ENCODE peak calls at places on chromosomes 6 and 20, in six cellular contexts. One of them, this sample, is unnamed.

GRCh38 chr20:14310977-14311654 is 26.3 kb downstream of the FLRT3 start:
- DNase-seq in GM12878: no peak
- DNase-seq in H1: no peak
- DNase-seq in K562: no peak
- DNase-seq in HepG2: no peak
- DNase-seq in GM12891: no peak
- DNase-seq in this sample: no peak

GRCh38 chr6:138987299-138987642 is 782 bp downstream of the REPS1 start:
- DNase-seq in H1: no peak
- DNase-seq in HepG2: no peak
- DNase-seq in K562: no peak
- DNase-seq in GM12878: no peak
- DNase-seq in GM12891: no peak
- DNase-seq in this sample: peak; percentile 35

GRCh38 chr6:137998461-137999019 is 108.7 kb downstream of the PERP start:
- DNase-seq in GM12878: no peak
- DNase-seq in GM12891: no peak
- DNase-seq in K562: no peak
- DNase-seq in HepG2: no peak
- DNase-seq in H1: no peak
- DNase-seq in this sample: no peak

GRCh38 chr20:49868538-49868937 is 46.8 kb downstream of the SPATA2 start:
- DNase-seq in K562: no peak
- DNase-seq in GM12891: no peak
- DNase-seq in H1: no peak
- DNase-seq in HepG2: no peak
- DNase-seq in GM12878: peak; percentile 3
- DNase-seq in this sample: no peak

GRCh38 chr6:128209771-128210170 is 308.9 kb upstream of the THEMIS start:
- DNase-seq in K562: no peak
- DNase-seq in HepG2: peak; percentile 12
- DNase-seq in H1: no peak
- DNase-seq in GM12878: no peak
- DNase-seq in GM12891: no peak
- DNase-seq in this sample: no peak

GRCh38 chr6:3990692-3991491 is 88.0 kb downstream of the FAM217A start:
- DNase-seq in H1: peak; percentile 93
- DNase-seq in K562: peak; percentile 86
- DNase-seq in GM12891: peak; percentile 30
- DNase-seq in GM12878: no peak
- DNase-seq in HepG2: peak; percentile 77
- DNase-seq in this sample: peak; percentile 38

GRCh38 chr6:160103825-160104100 is 17.9 kb upstream of the SLC22A1 start:
- DNase-seq in H1: no peak
- DNase-seq in GM12891: no peak
- DNase-seq in K562: no peak
- DNase-seq in HepG2: no peak
- DNase-seq in GM12878: no peak
- DNase-seq in this sample: no peak

GRCh38 chr6:40877362-40877761 is 161.7 kb downstream of the UNC5CL start:
- DNase-seq in K562: no peak
- DNase-seq in GM12878: no peak
- DNase-seq in HepG2: no peak
- DNase-seq in GM12891: no peak
- DNase-seq in H1: no peak
- DNase-seq in this sample: no peak

GRCh38 chr6:122069933-122070332 is 329.5 kb upstream of the HSF2 start:
- DNase-seq in K562: no peak
- DNase-seq in HepG2: no peak
- DNase-seq in GM12878: no peak
- DNase-seq in H1: no peak
- DNase-seq in GM12891: no peak
- DNase-seq in this sample: no peak

GRCh38 chr20:32490942-32491763 is 94.0 kb downstream of the NOL4L start:
- DNase-seq in HepG2: no peak
- DNase-seq in GM12891: no peak
- DNase-seq in K562: no peak
- DNase-seq in H1: no peak
- DNase-seq in GM12878: no peak
- DNase-seq in this sample: no peak

GRCh38 chr20:60228255-60228654 is 270.0 kb downstream of the CDH26 start:
- DNase-seq in GM12891: no peak
- DNase-seq in K562: no peak
- DNase-seq in HepG2: no peak
- DNase-seq in GM12878: no peak
- DNase-seq in H1: no peak
- DNase-seq in this sample: no peak

GRCh38 chr20:52086878-52087277 is 104.7 kb downstream of the ZFP64 start:
- DNase-seq in K562: no peak
- DNase-seq in H1: no peak
- DNase-seq in GM12891: no peak
- DNase-seq in HepG2: no peak
- DNase-seq in GM12878: no peak
- DNase-seq in this sample: no peak

GRCh38 chr20:6576721-6577120 is 190.8 kb upstream of the BMP2 start:
- DNase-seq in HepG2: no peak
- DNase-seq in K562: no peak
- DNase-seq in H1: no peak
- DNase-seq in GM12891: no peak
- DNase-seq in GM12878: no peak
- DNase-seq in this sample: no peak

GRCh38 chr20:32356935-32357868 is 929 bp upstream of the ASXL1 start:
- DNase-seq in K562: peak; percentile 72
- DNase-seq in H1: no peak
- DNase-seq in HepG2: peak; percentile 76
- DNase-seq in GM12891: no peak
- DNase-seq in GM12878: peak; percentile 84
- DNase-seq in this sample: no peak

GRCh38 chr6:45647341-45648138 is 269.8 kb upstream of the SUPT3H start:
- DNase-seq in K562: no peak
- DNase-seq in H1: no peak
- DNase-seq in GM12878: no peak
- DNase-seq in GM12891: no peak
- DNase-seq in HepG2: no peak
- DNase-seq in this sample: no peak

GRCh38 chr6:26537160-26537845 is 863 bp upstream of the HMGN4 start:
- DNase-seq in K562: peak; percentile 96
- DNase-seq in H1: peak; percentile 98
- DNase-seq in GM12878: peak; percentile 90
- DNase-seq in HepG2: peak; percentile 97
- DNase-seq in GM12891: no peak
- DNase-seq in this sample: peak; percentile 46

GRCh38 chr20:6718660-6719059 is 48.8 kb upstream of the BMP2 start:
- DNase-seq in HepG2: no peak
- DNase-seq in GM12878: no peak
- DNase-seq in H1: no peak
- DNase-seq in GM12891: no peak
- DNase-seq in K562: no peak
- DNase-seq in this sample: no peak

GRCh38 chr6:170095273-170095976 is 195.5 kb downstream of the DLL1 start:
- DNase-seq in HepG2: no peak
- DNase-seq in GM12891: no peak
- DNase-seq in GM12878: no peak
- DNase-seq in H1: peak; percentile 29
- DNase-seq in K562: no peak
- DNase-seq in this sample: no peak

GRCh38 chr6:42426191-42426590 is 25.5 kb downstream of the TRERF1 start:
- DNase-seq in GM12878: no peak
- DNase-seq in H1: no peak
- DNase-seq in GM12891: no peak
- DNase-seq in HepG2: no peak
- DNase-seq in K562: no peak
- DNase-seq in this sample: no peak

GRCh38 chr20:31979713-31980426 is 11.9 kb downstream of the XKR7 start:
- DNase-seq in GM12891: no peak
- DNase-seq in GM12878: no peak
- DNase-seq in H1: no peak
- DNase-seq in K562: no peak
- DNase-seq in HepG2: no peak
- DNase-seq in this sample: no peak

GRCh38 chr20:1711826-1712601 is 54.4 kb upstream of the SIRPG start:
- DNase-seq in H1: no peak
- DNase-seq in GM12878: no peak
- DNase-seq in HepG2: no peak
- DNase-seq in GM12891: no peak
- DNase-seq in K562: peak; percentile 36
- DNase-seq in this sample: no peak

GRCh38 chr20:44442298-44443070 is 33.2 kb upstream of the TTPAL start:
- DNase-seq in GM12878: no peak
- DNase-seq in HepG2: no peak
- DNase-seq in GM12891: no peak
- DNase-seq in H1: no peak
- DNase-seq in K562: no peak
- DNase-seq in this sample: no peak

GRCh38 chr6:71190809-71191208 is 97.8 kb upstream of the OGFRL1 start:
- DNase-seq in GM12878: no peak
- DNase-seq in H1: no peak
- DNase-seq in K562: no peak
- DNase-seq in GM12891: no peak
- DNase-seq in HepG2: peak; percentile 11
- DNase-seq in this sample: no peak

GRCh38 chr6:29376003-29376402 is 912 bp upstream of the OR12D3 start:
- DNase-seq in GM12891: no peak
- DNase-seq in GM12878: no peak
- DNase-seq in HepG2: peak; percentile 4
- DNase-seq in K562: peak; percentile 5
- DNase-seq in H1: no peak
- DNase-seq in this sample: no peak

GRCh38 chr6:11414564-11414963 is 123.0 kb upstream of the TMEM170B start:
- DNase-seq in GM12878: peak; percentile 72
- DNase-seq in K562: no peak
- DNase-seq in H1: no peak
- DNase-seq in HepG2: peak; percentile 78
- DNase-seq in GM12891: no peak
- DNase-seq in this sample: no peak

GRCh38 chr6:155253337-155253736 is 10.5 kb upstream of the CLDN20 start:
- DNase-seq in GM12891: no peak
- DNase-seq in HepG2: peak; percentile 25
- DNase-seq in K562: peak; percentile 30
- DNase-seq in H1: peak; percentile 33
- DNase-seq in GM12878: no peak
- DNase-seq in this sample: no peak

GRCh38 chr6:32972353-32973143 is 4.2 kb downstream of the BRD2 start:
- DNase-seq in K562: peak; percentile 50
- DNase-seq in GM12891: no peak
- DNase-seq in HepG2: no peak
- DNase-seq in H1: no peak
- DNase-seq in GM12878: no peak
- DNase-seq in this sample: no peak

GRCh38 chr6:95577317-95578105 is at the start of gene MANEA:
- DNase-seq in HepG2: peak; percentile 61
- DNase-seq in H1: peak; percentile 85
- DNase-seq in K562: peak; percentile 93
- DNase-seq in GM12891: peak; percentile 49
- DNase-seq in GM12878: peak; percentile 46
- DNase-seq in this sample: peak; percentile 51

DNA sequence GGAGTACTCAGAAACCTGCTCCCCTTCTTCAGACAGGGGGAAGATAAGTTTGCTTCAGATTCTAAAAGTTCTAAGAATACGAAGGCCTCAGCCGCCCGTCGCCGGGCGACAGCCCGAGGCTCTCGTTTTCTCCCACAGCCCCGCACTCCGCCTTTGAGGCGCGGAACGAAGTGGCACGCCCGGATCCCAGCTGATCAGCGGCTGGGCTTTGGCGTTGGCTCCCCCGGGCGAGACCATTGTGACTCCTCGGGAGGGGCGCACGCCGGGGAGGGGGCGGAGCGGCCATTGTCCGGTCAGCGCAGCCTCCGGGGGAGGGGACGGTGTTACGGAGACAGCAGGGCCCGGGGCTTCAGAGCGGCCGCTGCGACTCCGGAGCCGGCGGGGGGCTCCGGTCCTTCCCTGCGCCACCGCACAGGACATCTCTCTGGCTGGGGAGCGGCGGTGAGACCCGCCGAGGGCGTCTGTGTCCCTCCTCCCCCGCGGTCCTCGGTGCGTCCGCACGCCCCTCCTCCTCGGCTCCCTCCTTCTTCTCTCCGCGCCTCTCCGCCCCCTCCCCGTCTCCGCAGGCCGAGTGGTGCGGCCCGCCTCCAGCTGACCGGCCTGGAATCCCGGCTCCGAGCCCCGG is at the start of gene ZFAND3:
- DNase-seq in HepG2: peak; percentile 95
- DNase-seq in GM12878: peak; percentile 86
- DNase-seq in K562: peak; percentile 98
- DNase-seq in GM12891: peak; percentile 85
- DNase-seq in H1: peak; percentile 98
- DNase-seq in this sample: peak; percentile 86
- TF ChIP-seq POLR2A in HepG2: peak; percentile 87
- TF ChIP-seq POLR2A in GM12878: peak; percentile 59
- TF ChIP-seq POLR2A in K562: no peak
- TF ChIP-seq POLR2A in GM12891: no peak
- TF ChIP-seq POLR2A in H1: no peak
- TF ChIP-seq POLR2A in this sample: peak; percentile 7

GRCh38 chr6:20211037-20211940 is 980 bp downstream of the MBOAT1 start:
- DNase-seq in H1: no peak
- DNase-seq in GM12891: no peak
- DNase-seq in K562: peak; percentile 63
- DNase-seq in HepG2: no peak
- DNase-seq in GM12878: no peak
- DNase-seq in this sample: no peak
- TF ChIP-seq POLR2AphosphoS5 in H1: no peak
- TF ChIP-seq POLR2AphosphoS5 in GM12891: no peak
- TF ChIP-seq POLR2AphosphoS5 in K562: peak; percentile 21
- TF ChIP-seq POLR2AphosphoS5 in HepG2: no peak
- TF ChIP-seq POLR2AphosphoS5 in GM12878: no peak
- TF ChIP-seq POLR2AphosphoS5 in this sample: no peak

GRCh38 chr6:156852147-156852857 is 75.1 kb downstream of the ARID1B start:
- DNase-seq in GM12891: no peak
- DNase-seq in K562: no peak
- DNase-seq in H1: no peak
- DNase-seq in HepG2: no peak
- DNase-seq in GM12878: no peak
- DNase-seq in this sample: no peak
- TF ChIP-seq TAF1 in GM12891: no peak
- TF ChIP-seq TAF1 in K562: no peak
- TF ChIP-seq TAF1 in H1: no peak
- TF ChIP-seq TAF1 in HepG2: no peak
- TF ChIP-seq TAF1 in GM12878: no peak
- TF ChIP-seq TAF1 in this sample: no peak

DNA sequence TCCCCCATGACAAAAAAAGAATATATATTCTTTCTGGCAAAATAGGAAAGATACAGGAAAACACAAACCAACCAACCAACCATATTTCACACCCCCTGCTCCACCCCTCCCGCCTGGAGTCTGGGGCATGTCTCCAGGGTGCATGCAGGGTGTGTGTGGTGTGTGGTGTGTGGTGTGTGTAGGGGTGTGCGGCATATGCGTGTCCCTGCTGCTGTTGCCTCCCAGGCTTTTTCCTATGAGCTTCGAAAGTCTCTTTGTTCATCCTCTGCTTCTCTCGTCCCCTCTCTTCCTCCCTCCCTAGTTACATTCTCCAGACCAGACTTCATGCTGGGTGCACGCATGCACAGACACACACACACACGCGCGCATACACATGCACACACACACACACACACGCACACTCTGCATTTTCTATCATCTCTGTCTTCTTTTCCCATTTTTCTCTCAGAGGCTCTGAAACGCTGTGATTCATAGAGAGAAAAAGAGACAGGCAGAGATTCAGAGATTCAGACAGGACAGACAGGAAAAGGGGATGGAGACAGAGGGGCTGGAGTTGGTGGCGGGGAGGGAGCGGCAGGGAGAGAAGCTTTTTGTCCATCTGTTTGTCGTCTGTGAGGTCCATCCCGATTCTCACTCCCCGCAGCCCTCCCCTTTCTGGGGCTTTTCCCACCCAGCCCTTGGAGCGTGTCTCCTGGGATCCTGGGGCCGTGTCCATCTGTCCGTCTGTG is 62.4 kb downstream of the SRC start:
- DNase-seq in GM12891: no peak
- DNase-seq in K562: no peak
- DNase-seq in H1: peak; percentile 46
- DNase-seq in GM12878: no peak
- DNase-seq in HepG2: no peak
- DNase-seq in this sample: no peak
- TF ChIP-seq POLR2A in GM12891: no peak
- TF ChIP-seq POLR2A in K562: no peak
- TF ChIP-seq POLR2A in H1: no peak
- TF ChIP-seq POLR2A in GM12878: no peak
- TF ChIP-seq POLR2A in HepG2: no peak
- TF ChIP-seq POLR2A in this sample: no peak

This sample was measured in GM12892.